ENCODE peak calls at places on chromosome 21, in eight cellular contexts. X is activated T-cell treated with anti-CD3 and anti-CD28 coated beads, Interleukin-2, amount 50 U/mL, for 24 hours; D is AG08396; C is smooth muscle cell of the brain vasculature; N is NCI-H2029; E is T47D; B is epithelial cell of prostate; H is stimulated activated naive B cell treated with anti-CD40 and anti-IgM and Interleukin-4, amounts not matched to agents 10 μg/mL and 1 μg/mL and 100 μg/mL, for 72 hours. Y is an unnamed sample.
A peak's percentile ranks its signal among the peaks of the same experiment; 100 is the strongest.

GRCh38 chr21:45276620-45277019 is 11.1 kb downstream of the POFUT2 start:
- DNase-seq in X (peak; percentile 24), D (no peak), C (no peak), N (no peak), E (no peak), B (no peak), H (no peak), Y (no peak)

GRCh38 chr21:16419188-16419874 is 689.5 kb downstream of the USP25 start:
- DNase-seq in X (no peak), D (peak; percentile 12), C (peak; percentile 84), N (peak; percentile 95), E (peak; percentile 74), B (no peak), H (no peak), Y (peak; percentile 69)

GRCh38 chr21:15352009-15352408 is 287.2 kb upstream of the NRIP1 start:
- DNase-seq in X (no peak), D (no peak), C (no peak), N (no peak), E (no peak), B (no peak), H (no peak), Y (no peak)

GRCh38 chr21:30044447-30045064 is 104.8 kb upstream of the GRIK1 start:
- DNase-seq in X (no peak), D (peak; percentile 2), C (no peak), N (peak; percentile 7), E (peak; percentile 46), B (no peak), H (no peak), Y (peak; percentile 8)

GRCh38 chr21:39867198-39867650 is at the start of gene PCP4:
- DNase-seq in X (peak; percentile 49), D (peak; percentile 23), C (no peak), N (peak; percentile 57), E (peak; percentile 82), B (no peak), H (peak; percentile 28), Y (no peak)

GRCh38 chr21:44898011-44898493 is 22.6 kb downstream of the ITGB2 start:
- DNase-seq in X (no peak), D (no peak), C (no peak), N (no peak), E (no peak), B (no peak), H (no peak), Y (no peak)

GRCh38 chr21:33825898-33826297 is 89.7 kb downstream of the ATP5PO start:
- DNase-seq in X (no peak), D (peak; percentile 69), C (no peak), N (no peak), E (no peak), B (no peak), H (no peak), Y (peak; percentile 58)

GRCh38 chr21:32102426-32102825 is 176.4 kb downstream of the MIS18A start:
- DNase-seq in X (no peak), D (no peak), C (no peak), N (no peak), E (no peak), B (no peak), H (no peak), Y (peak; percentile 14)

GRCh38 chr21:42025392-42026071 is 15.4 kb upstream of the ZBTB21 start:
- DNase-seq in X (no peak), D (peak; percentile 78), C (no peak), N (no peak), E (no peak), B (no peak), H (no peak), Y (no peak)